ENCODE peak calls at places on chromosomes 3 and 15, in seven cellular contexts. K, C, Y, F, H, N and I are unnamed samples.

GRCh38 chr3:76495216-76495615 is 544.7 kb upstream of the ROBO2 start:
- DNase-seq in K (no peak), F (no peak), Y (no peak), C (no peak), H (no peak), N (no peak), I (no peak)

GRCh38 chr15:69394556-69395282 is 19.4 kb upstream of the KIF23 start:
- DNase-seq in N (peak), K (peak), C (peak), F (peak), Y (peak), H (peak), I (peak)

GRCh38 chr3:58528629-58529028 is 8.4 kb downstream of the ACOX2 start:
- DNase-seq in H (no peak), Y (peak), N (no peak), C (peak), F (no peak), K (no peak), I (no peak)

GRCh38 chr3:159726231-159726964 is 262.2 kb upstream of the IL12A start:
- DNase-seq in C (peak), K (no peak), H (no peak), N (no peak), F (no peak), Y (no peak), I (no peak)

GRCh38 chr15:79904256-79904655 is 7.4 kb upstream of the MTHFS start:
- DNase-seq in Y (no peak), K (no peak), H (no peak), C (peak), F (no peak), N (no peak), I (no peak)

GRCh38 chr15:70379134-70379533 is 281.4 kb upstream of the TLE3 start:
- DNase-seq in K (no peak), C (no peak), Y (no peak), F (no peak), H (no peak), N (peak), I (peak)

GRCh38 chr3:48268936-48269551 is 28.1 kb downstream of the ZNF589 start:
- DNase-seq in C (no peak), H (peak), F (peak), K (no peak), Y (no peak), N (peak), I (no peak)

GRCh38 chr3:98732239-98733054 is 30.7 kb upstream of the ST3GAL6 start:
- DNase-seq in H (peak), K (peak), C (peak), Y (peak), N (peak), F (peak), I (peak)

GRCh38 chr15:70260096-70260495 is 162.4 kb upstream of the TLE3 start:
- DNase-seq in F (peak), Y (no peak), K (no peak), C (no peak), H (no peak), N (no peak), I (no peak)

GRCh38 chr15:67660446-67660845 is 117.9 kb downstream of the MAP2K5 start:
- DNase-seq in K (no peak), Y (no peak), H (no peak), F (no peak), C (no peak), N (no peak), I (no peak)